ENCODE peak calls at places on chromosomes 7 and 10, in eight cellular contexts. X is H9; G is activated naive CD4-positive, alpha-beta T cell treated with anti-CD3 and anti-CD28 coated beads, Interleukin-2, amount 50 U/mL, for 16 hours; A is GM13976; R is epithelial cell of prostate; N is lung microvascular endothelial cell; B is stimulated activated CD4-positive, alpha-beta T cell treated with anti-CD3 and anti-CD28 coated beads, Interleukin-1b, Interleukin-23, amount 100 ng/mL, for 24 hours; P is central memory CD4-positive, alpha-beta T cell. W is an unnamed sample.

GRCh38 chr10:70300908-70301597 is 17.2 kb upstream of the NPFFR1 start:
- DNase-seq in X (no peak), G (no peak), A (no peak), R (no peak), N (no peak), B (no peak), P (no peak), W (no peak)

GRCh38 chr10:131874991-131875451 is 25.8 kb upstream of the PPP2R2D start:
- DNase-seq in X (peak), G (peak), A (peak), R (no peak), N (peak), B (no peak), P (no peak), W (peak)

GRCh38 chr7:131372554-131372953 is 44.9 kb downstream of the MKLN1 start:
- DNase-seq in X (no peak), G (no peak), A (no peak), R (no peak), N (no peak), B (no peak), P (no peak), W (no peak)

GRCh38 chr10:34181545-34182300 is 633.4 kb downstream of the PARD3 start:
- DNase-seq in X (no peak), G (no peak), A (no peak), R (no peak), N (peak), B (no peak), P (no peak), W (no peak)

GRCh38 chr7:157516911-157517781 is 180.3 kb downstream of the DNAJB6 start:
- DNase-seq in X (no peak), G (no peak), A (no peak), R (no peak), N (no peak), B (no peak), P (no peak), W (no peak)

GRCh38 chr10:82668266-82668665 is 793.3 kb downstream of the NRG3 start:
- DNase-seq in X (no peak), G (no peak), A (no peak), R (no peak), N (no peak), B (no peak), P (no peak), W (no peak)

GRCh38 chr7:18087687-18088078 is 60.0 kb upstream of the PRPS1L1 start:
- DNase-seq in X (peak), G (no peak), A (peak), R (no peak), N (no peak), B (no peak), P (no peak), W (no peak)

GRCh38 chr10:47438857-47439474 is 44.9 kb downstream of the ANXA8 start:
- DNase-seq in X (peak), G (no peak), A (peak), R (peak), N (peak), B (no peak), P (no peak), W (peak)

W was measured in RPMI8226.